ENCODE peak calls at places on chromosome 3, in four cellular contexts. K is H9, M is mesendoderm, U is mesenchymal stem cell. W is an unnamed sample.

GRCh38 chr3:141845407-141846049 is 30.9 kb upstream of the ATP1B3 start:
- DNase-seq in K (peak), M (peak), U (no peak), W (no peak)

GRCh38 chr3:127038476-127038875 is 55.6 kb downstream of the PLXNA1 start:
- DNase-seq in K (no peak), M (no peak), U (no peak), W (no peak)

GRCh38 chr3:75737831-75738493 is 47.4 kb downstream of the ZNF717 start:
- DNase-seq in K (no peak), M (peak), U (peak), W (no peak)

GRCh38 chr3:151918253-151919029 is 45.0 kb downstream of the SUCNR1 start:
- DNase-seq in K (no peak), M (peak), U (peak), W (no peak)

GRCh38 chr3:170622369-170623159 is 36.7 kb upstream of the SLC7A14 start:
- DNase-seq in K (no peak), M (peak), U (peak), W (peak)

GRCh38 chr3:168088106-168088722 is 7.5 kb downstream of the GOLIM4 start:
- DNase-seq in K (peak), M (peak), U (no peak), W (peak)

GRCh38 chr3:72924055-72924454 is 36.2 kb downstream of the GXYLT2 start:
- DNase-seq in K (peak), M (peak), U (no peak), W (peak)

GRCh38 chr3:23136054-23136453 is 67.1 kb upstream of the UBE2E2 start:
- DNase-seq in K (no peak), M (no peak), U (no peak), W (peak)

GRCh38 chr3:126355777-126356372 is 1.3 kb downstream of the KLF15 start:
- DNase-seq in K (peak), M (peak), U (peak), W (peak)

GRCh38 chr3:71392277-71392676 is 191.3 kb downstream of the FOXP1 start:
- DNase-seq in K (no peak), M (no peak), U (no peak), W (no peak)

GRCh38 chr3:148962513-148962912 is 28.8 kb upstream of the GYG1 start:
- DNase-seq in K (peak), M (peak), U (peak), W (peak)

GRCh38 chr3:128274837-128275236 is 121.6 kb downstream of the EEFSEC start:
- DNase-seq in K (peak), M (peak), U (peak), W (peak)

GRCh38 chr3:196624907-196625306 is 14.6 kb upstream of the NRROS start:
- DNase-seq in K (no peak), M (no peak), U (no peak), W (no peak)

GRCh38 chr3:105401254-105401653 is 34.5 kb downstream of the ALCAM start:
- DNase-seq in K (no peak), M (no peak), U (no peak), W (no peak)

GRCh38 chr3:115246621-115247020 is 99.5 kb upstream of the ZBTB20 start:
- DNase-seq in K (no peak), M (no peak), U (no peak), W (no peak)

GRCh38 chr3:124597273-124597672 is 133.0 kb upstream of the UMPS start:
- DNase-seq in K (no peak), M (no peak), U (no peak), W (no peak)

GRCh38 chr3:12142476-12142875 is 16.2 kb downstream of the TIMP4 start:
- DNase-seq in K (no peak), M (no peak), U (no peak), W (no peak)

GRCh38 chr3:139893963-139894637 is 40.9 kb upstream of the CLSTN2 start:
- DNase-seq in K (no peak), M (no peak), U (no peak), W (no peak)

GRCh38 chr3:177382944-177383343 is 185.7 kb upstream of the TBL1XR1 start:
- DNase-seq in K (no peak), M (no peak), U (no peak), W (no peak)

DNA sequence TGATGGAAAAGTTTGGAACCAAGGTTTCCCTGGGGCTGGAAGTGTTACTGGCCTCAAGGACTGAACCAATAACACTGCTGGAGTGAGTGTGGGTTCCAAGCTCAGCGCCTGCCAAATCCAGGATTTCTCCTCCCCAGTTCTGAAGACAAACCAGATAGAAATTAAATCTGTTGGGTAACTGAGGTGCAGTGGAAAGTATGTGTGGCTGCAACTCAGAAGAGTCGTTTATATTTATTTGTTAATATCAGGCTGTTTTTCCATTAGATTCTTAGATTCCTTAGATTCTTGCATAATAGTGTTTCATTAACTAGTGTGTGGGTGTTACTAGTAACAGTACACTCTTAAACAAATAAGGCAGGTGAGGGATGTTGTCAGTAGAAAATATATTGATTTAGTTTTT is 66.4 kb upstream of the FNDC3B start:
- DNase-seq in K (no peak), M (no peak), U (peak), W (no peak)
- H2AK5ac ChIP-seq in K (no peak), M (no peak), U (no peak), W (no peak)

DNA sequence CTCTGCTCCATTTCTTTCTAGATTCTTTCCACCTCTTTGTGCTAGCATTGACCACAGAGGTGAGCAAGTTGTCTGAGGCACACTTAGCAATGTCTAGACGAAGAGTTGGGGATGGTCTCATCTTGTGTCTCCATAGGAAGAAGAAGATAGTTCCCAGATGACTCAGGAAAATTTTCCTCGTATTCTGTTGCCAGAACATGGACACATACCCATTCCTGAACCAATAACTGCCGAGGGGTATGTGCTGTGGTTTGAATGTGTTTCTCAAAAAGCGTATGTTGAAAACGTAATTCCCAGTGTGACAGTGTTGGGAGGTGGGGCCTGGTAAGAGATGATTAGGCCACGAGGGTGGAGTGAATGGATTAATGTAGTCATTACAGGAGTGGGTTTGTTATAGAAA is 107.5 kb upstream of the GALNT15 start:
- DNase-seq in K (no peak), M (no peak), U (peak), W (peak)
- H2AK5ac ChIP-seq in K (no peak), M (no peak), U (peak), W (no peak)

GRCh38 chr3:43298292-43298691 is 12.0 kb downstream of the SNRK start:
- DNase-seq in K (no peak), M (no peak), U (no peak), W (no peak)
- H2AK5ac ChIP-seq in K (no peak), M (no peak), U (no peak), W (no peak)

GRCh38 chr3:134466366-134466765 is 19.4 kb downstream of the ANAPC13 start:
- DNase-seq in K (no peak), M (no peak), U (no peak), W (no peak)
- H2AK5ac ChIP-seq in K (no peak), M (no peak), U (no peak), W (no peak)

DNA sequence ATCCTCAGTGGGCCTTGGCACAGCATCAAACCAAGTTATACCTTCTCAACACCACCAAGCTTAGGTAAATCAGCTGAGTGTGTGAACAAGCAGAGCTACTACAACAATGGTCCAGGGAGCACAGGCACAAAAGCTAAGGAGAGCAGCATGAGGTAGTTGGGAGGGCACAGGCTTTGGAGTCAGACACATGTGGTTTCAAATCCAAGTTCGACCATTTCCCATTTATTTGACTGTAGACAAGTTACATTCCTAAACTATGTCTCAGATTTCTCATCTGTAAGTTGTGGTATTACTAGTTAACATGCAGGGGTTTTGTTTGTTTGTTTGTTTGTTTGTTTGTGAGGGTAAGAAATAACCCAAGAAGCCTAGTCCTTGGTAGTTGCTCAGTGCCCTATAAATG is 46.9 kb downstream of the MLH1 start:
- DNase-seq in K (no peak), M (no peak), U (no peak), W (no peak)
- H2AK5ac ChIP-seq in K (no peak), M (no peak), U (no peak), W (no peak)

GRCh38 chr3:113273604-113274003 is 62.2 kb downstream of the BOC start:
- DNase-seq in K (no peak), M (no peak), U (no peak), W (no peak)

GRCh38 chr3:113274425-113274824 is 63.1 kb downstream of the BOC start:
- DNase-seq in K (peak), M (no peak), U (no peak), W (no peak)

GRCh38 chr3:113275876-113276580 is 64.7 kb downstream of the BOC start:
- DNase-seq in K (peak), M (peak), U (no peak), W (peak)

GRCh38 chr3:113276581-113277080 is 65.3 kb downstream of the BOC start:
- DNase-seq in K (no peak), M (no peak), U (no peak), W (no peak)

DNA sequence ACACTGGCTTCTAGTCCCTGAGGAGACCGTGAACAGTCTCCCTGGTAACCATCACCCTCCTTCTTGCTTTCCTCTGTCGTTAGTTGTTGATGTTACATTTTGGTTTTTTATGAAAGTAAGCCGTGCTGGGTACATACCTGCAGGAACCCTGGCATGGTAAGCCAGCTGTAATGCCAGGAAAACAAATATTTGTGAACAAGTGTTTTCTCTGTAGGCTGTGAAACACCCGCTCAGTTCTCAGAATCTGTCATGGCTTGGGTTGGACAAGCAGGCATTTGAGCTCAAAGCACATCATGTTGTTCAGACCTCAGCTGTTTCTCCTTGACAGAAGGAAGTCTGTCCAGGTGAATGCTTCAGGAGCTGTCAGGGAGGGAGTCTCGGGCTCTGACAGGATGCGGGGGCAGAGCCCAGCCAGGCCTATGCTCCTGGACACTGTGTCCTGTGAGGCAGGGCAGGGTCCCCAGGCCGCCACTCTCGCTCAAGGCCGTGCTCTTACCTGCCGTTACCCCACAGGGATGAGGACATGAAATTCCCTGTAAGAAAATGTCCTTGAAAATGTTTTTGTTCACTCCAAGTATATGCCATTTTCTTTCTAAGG is 63.7 kb downstream of the BOC start:
- DNase-seq in K (peak), M (no peak), U (no peak), W (no peak)
- H2AK5ac ChIP-seq in K (no peak), M (no peak), U (peak), W (no peak)

GRCh38 chr3:52440249-52440551 is 4.7 kb downstream of the SEMA3G start:
- DNase-seq in K (no peak), M (no peak), U (no peak), W (no peak)
- H2AK5ac ChIP-seq in K (no peak), M (no peak), U (no peak), W (no peak)

GRCh38 chr3:99128740-99129505 is 227.4 kb upstream of the DCBLD2 start:
- DNase-seq in K (no peak), M (peak), U (peak), W (peak)

GRCh38 chr3:99128205-99128604 is 226.7 kb upstream of the DCBLD2 start:
- DNase-seq in K (no peak), M (no peak), U (no peak), W (no peak)

GRCh38 chr3:99131876-99132275 is 230.4 kb upstream of the DCBLD2 start:
- DNase-seq in K (no peak), M (no peak), U (peak), W (no peak)

DNA sequence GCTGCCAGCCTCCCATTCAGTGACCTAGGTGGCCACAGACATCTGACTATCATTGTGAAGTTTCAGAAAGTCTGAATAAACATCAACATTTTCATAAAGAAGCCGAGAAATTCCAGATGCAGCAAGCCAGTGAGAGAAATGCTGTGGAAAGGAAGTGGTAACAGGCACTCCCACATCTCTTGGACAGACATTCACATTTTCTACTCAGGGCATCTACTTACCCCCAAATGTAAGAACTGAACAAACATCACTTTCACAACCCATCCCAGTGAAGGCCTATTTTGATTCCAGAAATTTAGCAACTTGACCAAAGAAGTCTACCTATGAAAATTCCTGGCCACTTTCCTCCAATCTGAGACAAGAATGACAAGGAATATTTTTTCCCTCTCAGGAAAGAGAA is 224.8 kb upstream of the DCBLD2 start:
- DNase-seq in K (no peak), M (no peak), U (no peak), W (no peak)
- H2AK5ac ChIP-seq in K (no peak), M (no peak), U (no peak), W (no peak)

GRCh38 chr3:37053753-37054152 is 60.4 kb downstream of the MLH1 start:
- DNase-seq in K (no peak), M (no peak), U (no peak), W (no peak)
- H2AK5ac ChIP-seq in K (no peak), M (no peak), U (no peak), W (no peak)

DNA sequence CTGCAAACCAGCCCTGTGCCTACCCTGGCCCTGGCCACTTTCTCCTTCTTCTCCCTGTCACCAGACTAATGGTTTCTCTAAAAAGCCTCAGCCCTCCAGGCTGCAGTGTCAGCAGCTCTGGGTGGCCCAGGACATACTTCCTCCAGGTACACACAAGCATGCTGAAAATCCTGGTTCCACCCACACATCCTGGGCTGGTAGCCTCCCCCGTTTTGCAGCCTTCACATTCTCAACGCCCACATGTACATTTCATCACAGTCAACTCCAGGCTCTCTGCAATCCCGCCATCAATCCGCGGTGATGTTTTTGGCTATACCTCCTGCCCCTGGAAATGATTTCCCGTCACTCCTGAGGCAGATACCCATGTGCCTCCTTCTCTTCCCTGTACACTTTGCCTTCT is 59.4 kb downstream of the MAGEF1 start:
- DNase-seq in K (no peak), M (no peak), U (no peak), W (peak)
- H2AK5ac ChIP-seq in K (no peak), M (peak), U (no peak), W (peak)